ENCODE peak calls at places on chromosomes 11 and 22, in nine cellular contexts. Y is neural progenitor cell, Q is GM23338, F is MM.1S, K is GM23248, X is PC-3, O is SK-N-SH, J is hepatocyte, N is HCT116. P is an unnamed sample.

GRCh38 chr11:109728056-109728455 is 306.1 kb downstream of the C11orf87 start:
- DNase-seq in Y (no peak), Q (no peak), F (no peak), K (no peak), X (peak; percentile 94), O (no peak), J (peak; percentile 44), N (peak; percentile 40), P (no peak)

GRCh38 chr11:61273151-61274078 is 21.7 kb downstream of the VWCE start:
- DNase-seq in Y (no peak), Q (no peak), F (no peak), K (no peak), X (no peak), O (no peak), J (no peak), N (no peak), P (no peak)

GRCh38 chr22:25702046-25702445 is 39.9 kb upstream of the MYO18B start:
- DNase-seq in Y (no peak), Q (no peak), F (peak; percentile 10), K (peak; percentile 36), X (peak; percentile 11), O (peak; percentile 61), J (no peak), N (no peak), P (peak; percentile 30)

GRCh38 chr11:2209900-2210321 is 38.3 kb upstream of the TH start:
- DNase-seq in Y (no peak), Q (no peak), F (no peak), K (no peak), X (no peak), O (no peak), J (no peak), N (no peak), P (no peak)

GRCh38 chr11:44624761-44625221 is 59.3 kb downstream of the CD82 start:
- DNase-seq in Y (no peak), Q (no peak), F (no peak), K (no peak), X (no peak), O (no peak), J (no peak), N (no peak), P (no peak)

GRCh38 chr22:45550891-45551290 is 48.2 kb downstream of the FBLN1 start:
- DNase-seq in Y (no peak), Q (no peak), F (no peak), K (no peak), X (no peak), O (no peak), J (no peak), N (no peak), P (no peak)

GRCh38 chr11:206002-206384 is 1.2 kb downstream of the BET1L start:
- DNase-seq in Y (no peak), Q (no peak), F (no peak), K (no peak), X (no peak), O (no peak), J (no peak), N (no peak), P (no peak)

GRCh38 chr11:1866776-1867175 is 13.9 kb downstream of the LSP1 start:
- DNase-seq in Y (no peak), Q (no peak), F (no peak), K (no peak), X (no peak), O (no peak), J (no peak), N (no peak), P (no peak)

GRCh38 chr22:18056161-18056666 is 21.6 kb upstream of the PEX26 start:
- DNase-seq in Y (no peak), Q (no peak), F (peak; percentile 73), K (peak; percentile 91), X (peak; percentile 51), O (peak; percentile 81), J (peak; percentile 74), N (no peak), P (peak; percentile 64)

GRCh38 chr11:59271811-59272327 is 59.1 kb upstream of the MPEG1 start:
- DNase-seq in Y (no peak), Q (no peak), F (no peak), K (no peak), X (no peak), O (no peak), J (no peak), N (no peak), P (peak; percentile 53)

GRCh38 chr11:99277281-99277680 is 256.5 kb downstream of the CNTN5 start:
- DNase-seq in Y (peak; percentile 11), Q (no peak), F (peak; percentile 43), K (no peak), X (no peak), O (no peak), J (no peak), N (no peak), P (no peak)

GRCh38 chr11:131385763-131386394 is 15.5 kb downstream of the NTM start:
- DNase-seq in Y (no peak), Q (no peak), F (no peak), K (no peak), X (no peak), O (no peak), J (peak; percentile 22), N (no peak), P (no peak)

GRCh38 chr22:48372395-48372794 is 1455.3 kb downstream of the BRD1 start:
- DNase-seq in Y (no peak), Q (peak; percentile 16), F (no peak), K (no peak), X (no peak), O (no peak), J (no peak), N (no peak), P (no peak)

GRCh38 chr11:334264-335033 is 13.8 kb upstream of the IFITM3 start:
- DNase-seq in Y (peak; percentile 83), Q (peak; percentile 87), F (no peak), K (no peak), X (no peak), O (no peak), J (peak; percentile 76), N (no peak), P (no peak)

GRCh38 chr11:43674566-43674965 is 6.0 kb upstream of the HSD17B12 start:
- DNase-seq in Y (no peak), Q (no peak), F (no peak), K (no peak), X (no peak), O (no peak), J (no peak), N (no peak), P (no peak)

GRCh38 chr22:44828193-44828592 is 75.8 kb downstream of the ARHGAP8 start:
- DNase-seq in Y (peak; percentile 60), Q (peak; percentile 66), F (no peak), K (peak; percentile 30), X (peak; percentile 8), O (peak; percentile 87), J (no peak), N (no peak), P (peak; percentile 22)

GRCh38 chr11:27429740-27430451 is 42.7 kb downstream of the LGR4 start:
- DNase-seq in Y (no peak), Q (peak; percentile 20), F (no peak), K (peak; percentile 38), X (no peak), O (peak; percentile 19), J (no peak), N (no peak), P (no peak)

GRCh38 chr11:29224739-29225384 is 792.0 kb downstream of the KCNA4 start:
- DNase-seq in Y (peak; percentile 63), Q (peak; percentile 43), F (no peak), K (no peak), X (no peak), O (no peak), J (no peak), N (no peak), P (no peak)

GRCh38 chr11:21933095-21933494 is 259.8 kb upstream of the ANO5 start:
- DNase-seq in Y (no peak), Q (peak; percentile 14), F (peak; percentile 12), K (peak; percentile 9), X (no peak), O (peak; percentile 17), J (no peak), N (no peak), P (no peak)

GRCh38 chr11:1226226-1226961 is 3.5 kb downstream of the MUC5B start:
- DNase-seq in Y (peak; percentile 49), Q (peak; percentile 60), F (no peak), K (no peak), X (no peak), O (peak; percentile 55), J (no peak), N (no peak), P (no peak)

GRCh38 chr11:119236490-119236889 is 30.4 kb downstream of the CBL start:
- DNase-seq in Y (no peak), Q (no peak), F (no peak), K (peak; percentile 40), X (peak; percentile 51), O (no peak), J (no peak), N (no peak), P (no peak)

GRCh38 chr11:120512727-120513435 is 1.3 kb downstream of the GRIK4 start:
- DNase-seq in Y (no peak), Q (no peak), F (no peak), K (no peak), X (peak; percentile 26), O (peak; percentile 63), J (no peak), N (no peak), P (no peak)

GRCh38 chr11:70541176-70541575 is 142.8 kb downstream of the CTTN start:
- DNase-seq in Y (no peak), Q (no peak), F (no peak), K (no peak), X (no peak), O (no peak), J (no peak), N (no peak), P (no peak)
- TF ChIP-seq EZH2phosphoT487 in Y (no peak), Q (no peak), F (no peak), K (no peak), X (no peak), O (no peak), J (no peak), N (no peak), P (no peak)

DNA sequence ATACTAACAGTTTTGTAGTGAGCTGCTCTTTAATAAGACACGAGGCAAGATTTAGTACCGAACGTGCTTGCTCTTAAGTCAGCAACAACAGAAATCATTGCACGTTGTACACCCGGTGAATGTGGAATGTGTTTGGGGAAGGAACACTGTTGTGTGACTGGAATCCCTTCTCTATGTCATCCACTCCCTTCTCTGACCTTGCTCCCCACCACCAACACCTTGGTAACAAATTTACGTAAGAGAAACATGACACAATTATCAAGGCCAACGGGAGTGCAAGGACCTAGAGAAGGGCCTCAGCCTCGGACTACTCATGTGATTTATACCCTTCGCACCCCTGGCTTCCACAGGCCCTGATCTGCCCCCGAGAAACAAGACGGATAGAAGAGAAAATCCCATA is 236.2 kb downstream of the LARGE1 start:
- DNase-seq in Y (no peak), Q (no peak), F (no peak), K (no peak), X (no peak), O (no peak), J (no peak), N (no peak), P (no peak)
- H3K4me2 ChIP-seq in Y (no peak overlapping the region), Q (no peak overlapping the region), F (no peak overlapping the region), K (no peak overlapping the region), X (no peak overlapping the region), O (no peak overlapping the region), J (no peak overlapping the region), N (no peak overlapping the region), P (no peak overlapping the region)

GRCh38 chr11:77730789-77731188 is 89.7 kb downstream of the RSF1 start:
- DNase-seq in Y (no peak), Q (no peak), F (no peak), K (no peak), X (no peak), O (no peak), J (no peak), N (no peak), P (no peak)
- H3K36me3 ChIP-seq in Y (peaks cover 13% of the 10 kb centered on the region), Q (no peaks in the 10 kb centered on the region), F (no peaks in the 10 kb centered on the region), K (peaks cover 30% of the 10 kb centered on the region), X (peaks cover 26% of the 10 kb centered on the region), O (peaks cover 53% of the 10 kb centered on the region), J (no peaks in the 10 kb centered on the region), N (no peaks in the 10 kb centered on the region), P (peaks cover 52% of the 10 kb centered on the region)

GRCh38 chr22:27686534-27686933 is 115.0 kb downstream of the MN1 start:
- DNase-seq in Y (no peak), Q (no peak), F (no peak), K (peak; percentile 92), X (no peak), O (no peak), J (peak; percentile 84), N (peak; percentile 68), P (no peak)
- TF ChIP-seq EZH2phosphoT487 in Y (no peak), Q (no peak), F (no peak), K (no peak), X (no peak), O (no peak), J (no peak), N (no peak), P (no peak)